ENCODE peak calls at places on chromosomes 16 and 17, in nine cellular contexts. J, R, O, K, T, U, E, C and S are unnamed samples.

GRCh38 chr17:82565551-82565950 is 46.0 kb downstream of the FOXK2 start:
- DNase-seq in R (peak; percentile 46), J (no peak), O (no peak), K (no peak), C (no peak), E (no peak), T (no peak), U (no peak), S (no peak)

GRCh38 chr17:70278846-70279465 is 109.6 kb downstream of the KCNJ2 start:
- DNase-seq in T (no peak), R (no peak), K (no peak), C (no peak), E (no peak), U (no peak), O (no peak), J (no peak), S (no peak)

GRCh38 chr16:69179255-69180010 is 7.5 kb upstream of the SNTB2 start:
- DNase-seq in J (no peak), K (peak; percentile 84), E (peak; percentile 85), R (peak; percentile 9), T (peak; percentile 91), U (peak; percentile 77), C (peak; percentile 70), O (no peak), S (no peak)

GRCh38 chr16:19583665-19584300 is 28.3 kb downstream of the VPS35L start:
- DNase-seq in O (no peak), R (peak; percentile 73), U (peak; percentile 23), C (no peak), E (peak; percentile 40), J (no peak), T (peak; percentile 39), K (no peak), S (no peak)

GRCh38 chr16:87687998-87688529 is 77.7 kb downstream of the KLHDC4 start:
- DNase-seq in R (no peak), J (no peak), E (no peak), K (no peak), U (no peak), O (no peak), C (no peak), T (no peak), S (no peak)

GRCh38 chr17:82939213-82940030 is 99.6 kb upstream of the ZNF750 start:
- DNase-seq in O (no peak), T (no peak), E (no peak), U (no peak), K (no peak), R (no peak), J (no peak), C (peak; percentile 14), S (no peak)

GRCh38 chr17:78174332-78174869 is 6.0 kb downstream of the SYNGR2 start:
- DNase-seq in T (peak; percentile 96), O (no peak), C (peak; percentile 85), K (peak; percentile 83), J (no peak), R (no peak), E (peak; percentile 92), U (peak; percentile 87), S (no peak)

GRCh38 chr17:34575182-34575581 is 4.2 kb upstream of the TMEM132E start:
- DNase-seq in E (no peak), C (no peak), O (no peak), K (no peak), J (no peak), U (no peak), R (no peak), T (no peak), S (no peak)

GRCh38 chr17:21089145-21089544 is 37.6 kb upstream of the DHRS7B start:
- DNase-seq in R (no peak), C (no peak), K (no peak), T (no peak), J (no peak), U (no peak), O (no peak), E (no peak), S (no peak)

GRCh38 chr16:49100366-49100765 is 181.3 kb downstream of the CBLN1 start:
- DNase-seq in O (no peak), C (no peak), E (no peak), T (no peak), U (no peak), J (no peak), K (no peak), R (no peak), S (no peak)

GRCh38 chr17:40596261-40596919 is 31.1 kb upstream of the CCR7 start:
- DNase-seq in U (no peak), J (peak; percentile 59), R (no peak), O (no peak), K (peak; percentile 32), C (no peak), E (no peak), T (no peak), S (no peak)

GRCh38 chr16:57480754-57481230 is 5.5 kb downstream of the DOK4 start:
- DNase-seq in U (no peak), E (no peak), K (no peak), C (no peak), O (no peak), R (no peak), T (no peak), J (no peak), S (no peak)

GRCh38 chr16:89210165-89210903 is 7.2 kb upstream of the ZNF778 start:
- DNase-seq in T (no peak), K (no peak), O (no peak), J (no peak), E (no peak), C (no peak), U (no peak), R (no peak), S (no peak)

GRCh38 chr16:12901204-12901596 is 198 bp upstream of the SHISA9 start:
- DNase-seq in R (peak; percentile 51), U (no peak), K (no peak), J (no peak), C (no peak), O (no peak), T (no peak), E (no peak), S (no peak)

GRCh38 chr17:28746611-28747045 is 2.8 kb downstream of the TRAF4 start:
- DNase-seq in E (peak; percentile 92), R (no peak), J (no peak), T (peak; percentile 87), U (no peak), O (no peak), C (no peak), K (no peak), S (no peak)

GRCh38 chr17:1764274-1764673 is 2.4 kb downstream of the SERPINF1 start:
- DNase-seq in E (peak; percentile 65), O (peak; percentile 23), U (peak; percentile 66), C (peak; percentile 76), K (peak; percentile 91), J (no peak), R (no peak), T (no peak), S (peak; percentile 88)

GRCh38 chr17:10327640-10328039 is 45.2 kb downstream of the MYH13 start:
- DNase-seq in K (peak; percentile 83), T (peak; percentile 74), E (peak; percentile 85), U (peak; percentile 76), J (peak; percentile 35), C (peak; percentile 61), O (peak; percentile 71), R (peak; percentile 90), S (no peak)

GRCh38 chr17:80220709-80221215 is 535 bp downstream of the SLC26A11 start:
- DNase-seq in C (peak; percentile 37), U (no peak), K (no peak), J (no peak), O (no peak), T (no peak), R (peak; percentile 32), E (peak; percentile 29), S (no peak)

GRCh38 chr17:6279659-6280058 is 155.3 kb downstream of the AIPL1 start:
- DNase-seq in O (no peak), T (no peak), E (peak; percentile 60), J (no peak), R (no peak), K (no peak), C (no peak), U (no peak), S (no peak)

DNA sequence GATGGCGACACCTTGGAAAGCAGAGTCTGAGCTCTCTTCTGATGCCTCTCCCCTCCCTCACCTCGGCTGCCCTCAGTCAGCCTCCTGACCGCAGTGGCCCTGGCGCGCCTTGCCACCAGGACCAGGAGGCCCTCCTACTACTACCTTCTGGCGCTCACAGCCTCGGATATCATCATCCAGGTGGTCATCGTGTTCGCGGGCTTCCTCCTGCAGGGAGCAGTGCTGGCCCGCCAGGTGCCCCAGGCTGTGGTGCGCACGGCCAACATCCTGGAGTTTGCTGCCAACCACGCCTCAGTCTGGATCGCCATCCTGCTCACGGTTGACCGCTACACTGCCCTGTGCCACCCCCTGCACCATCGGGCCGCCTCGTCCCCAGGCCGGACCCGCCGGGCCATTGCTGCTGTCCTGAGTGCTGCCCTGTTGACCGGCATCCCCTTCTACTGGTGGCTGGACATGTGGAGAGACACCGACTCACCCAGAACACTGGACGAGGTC is 4.4 kb downstream of the GPR142 start:
- DNase-seq in K (no peak), T (no peak), R (no peak), E (no peak), C (no peak), O (no peak), J (no peak), U (no peak), S (no peak)
- TF ChIP-seq CTCF in K (no peak), T (no peak), R (no peak), E (no peak), C (no peak), O (no peak), J (no peak), U (no peak), S (no peak)

GRCh38 chr17:75753514-75754377 is 11.2 kb downstream of the GALK1 start:
- DNase-seq in T (peak; percentile 70), U (peak; percentile 58), E (peak; percentile 48), O (peak; percentile 74), C (peak; percentile 77), R (peak; percentile 82), K (no peak), J (no peak), S (peak; percentile 86)
- TF ChIP-seq CTCF in T (peak; percentile 27), U (peak; percentile 38), E (no peak), O (peak; percentile 72), C (peak; percentile 82), R (peak; percentile 58), K (peak; percentile 78), J (peak; percentile 60), S (peak; percentile 66)

GRCh38 chr16:26765087-26765486 is 301.6 kb upstream of the C16orf82 start:
- DNase-seq in E (no peak), K (no peak), C (no peak), R (no peak), U (no peak), O (no peak), J (no peak), T (peak; percentile 6), S (no peak)
- TF ChIP-seq CTCF in E (no peak), K (peak; percentile 37), C (no peak), R (no peak), U (peak; percentile 39), O (peak; percentile 7), J (peak; percentile 49), T (peak; percentile 33), S (no peak)

GRCh38 chr16:8644513-8645140 is 23.1 kb downstream of the METTL22 start:
- DNase-seq in K (no peak), J (no peak), E (no peak), R (no peak), U (peak; percentile 21), C (peak; percentile 34), T (no peak), O (no peak), S (no peak)
- TF ChIP-seq CTCF in K (no peak), J (no peak), E (no peak), R (no peak), U (no peak), C (no peak), T (no peak), O (no peak), S (no peak)

GRCh38 chr16:67015317-67015731 is 13.6 kb upstream of the CBFB start:
- DNase-seq in K (no peak), U (no peak), O (no peak), R (no peak), C (no peak), J (no peak), T (no peak), E (no peak), S (no peak)
- TF ChIP-seq CTCF in K (no peak), U (no peak), O (no peak), R (no peak), C (no peak), J (peak; percentile 7), T (no peak), E (no peak), S (no peak)